ENCODE peak calls at places on chromosomes 7 and 10, in eight cellular contexts. One of them, this sample, is unnamed.
A peak's percentile ranks its signal among the peaks of the same experiment; 100 is the strongest.

GRCh38 chr7:138097064-138097741 is 20.9 kb downstream of the AKR1D1 start:
- DNase-seq in sigmoid colon: no peak
- DNase-seq in endothelial cell of umbilical vein: peak; percentile 6
- DNase-seq in epithelial cell of esophagus: peak; percentile 51
- DNase-seq in GM23248: peak; percentile 26
- DNase-seq in foreskin fibroblast: no peak
- DNase-seq in tibial artery: no peak
- DNase-seq in CD4-positive, alpha-beta memory T cell: no peak
- DNase-seq in this sample: no peak

GRCh38 chr10:95864906-95865813 is 42.6 kb upstream of the CC2D2B start:
- DNase-seq in sigmoid colon: no peak
- DNase-seq in endothelial cell of umbilical vein: peak; percentile 69
- DNase-seq in epithelial cell of esophagus: peak; percentile 67
- DNase-seq in GM23248: peak; percentile 87
- DNase-seq in foreskin fibroblast: peak; percentile 85
- DNase-seq in tibial artery: peak; percentile 31
- DNase-seq in CD4-positive, alpha-beta memory T cell: peak; percentile 41
- DNase-seq in this sample: no peak

GRCh38 chr10:60810437-60811182 is 32.3 kb downstream of the CDK1 start:
- DNase-seq in sigmoid colon: no peak
- DNase-seq in endothelial cell of umbilical vein: peak; percentile 75
- DNase-seq in epithelial cell of esophagus: peak; percentile 71
- DNase-seq in GM23248: peak; percentile 70
- DNase-seq in foreskin fibroblast: peak; percentile 29
- DNase-seq in tibial artery: no peak
- DNase-seq in CD4-positive, alpha-beta memory T cell: no peak
- DNase-seq in this sample: no peak

GRCh38 chr7:28926871-28927597 is 31.1 kb downstream of the TRIL start:
- DNase-seq in sigmoid colon: peak; percentile 85
- DNase-seq in endothelial cell of umbilical vein: peak; percentile 83
- DNase-seq in epithelial cell of esophagus: peak; percentile 82
- DNase-seq in GM23248: peak; percentile 93
- DNase-seq in foreskin fibroblast: peak; percentile 75
- DNase-seq in tibial artery: peak; percentile 78
- DNase-seq in CD4-positive, alpha-beta memory T cell: peak; percentile 61
- DNase-seq in this sample: peak; percentile 93

GRCh38 chr10:29273478-29273877 is 15.4 kb upstream of the LYZL1 start:
- DNase-seq in sigmoid colon: no peak
- DNase-seq in endothelial cell of umbilical vein: no peak
- DNase-seq in epithelial cell of esophagus: no peak
- DNase-seq in GM23248: no peak
- DNase-seq in foreskin fibroblast: no peak
- DNase-seq in tibial artery: no peak
- DNase-seq in CD4-positive, alpha-beta memory T cell: no peak
- DNase-seq in this sample: no peak

GRCh38 chr7:26863504-26864308 is 684 bp downstream of the SKAP2 start:
- DNase-seq in sigmoid colon: no peak
- DNase-seq in endothelial cell of umbilical vein: no peak
- DNase-seq in epithelial cell of esophagus: peak; percentile 47
- DNase-seq in GM23248: peak; percentile 52
- DNase-seq in foreskin fibroblast: peak; percentile 21
- DNase-seq in tibial artery: no peak
- DNase-seq in CD4-positive, alpha-beta memory T cell: peak; percentile 43
- DNase-seq in this sample: no peak

GRCh38 chr10:69901623-69902505 is 100.2 kb downstream of the COL13A1 start:
- DNase-seq in sigmoid colon: no peak
- DNase-seq in endothelial cell of umbilical vein: peak; percentile 71
- DNase-seq in epithelial cell of esophagus: peak; percentile 40
- DNase-seq in GM23248: peak; percentile 76
- DNase-seq in foreskin fibroblast: no peak
- DNase-seq in tibial artery: peak; percentile 51
- DNase-seq in CD4-positive, alpha-beta memory T cell: no peak
- DNase-seq in this sample: peak; percentile 86

GRCh38 chr7:44079221-44080021 is 2.9 kb downstream of the POLM start:
- DNase-seq in sigmoid colon: no peak
- DNase-seq in endothelial cell of umbilical vein: no peak
- DNase-seq in epithelial cell of esophagus: no peak
- DNase-seq in GM23248: no peak
- DNase-seq in foreskin fibroblast: no peak
- DNase-seq in tibial artery: no peak
- DNase-seq in CD4-positive, alpha-beta memory T cell: no peak
- DNase-seq in this sample: peak; percentile 65

GRCh38 chr7:37284805-37285211 is 163.9 kb downstream of the ELMO1 start:
- DNase-seq in sigmoid colon: peak; percentile 69
- DNase-seq in endothelial cell of umbilical vein: peak; percentile 80
- DNase-seq in epithelial cell of esophagus: peak; percentile 25
- DNase-seq in GM23248: peak; percentile 2
- DNase-seq in foreskin fibroblast: no peak
- DNase-seq in tibial artery: peak; percentile 69
- DNase-seq in CD4-positive, alpha-beta memory T cell: peak; percentile 33
- DNase-seq in this sample: peak; percentile 77

GRCh38 chr7:140453273-140453672 is 26.0 kb downstream of the MKRN1 start:
- DNase-seq in sigmoid colon: no peak
- DNase-seq in endothelial cell of umbilical vein: no peak
- DNase-seq in epithelial cell of esophagus: no peak
- DNase-seq in GM23248: no peak
- DNase-seq in foreskin fibroblast: no peak
- DNase-seq in tibial artery: no peak
- DNase-seq in CD4-positive, alpha-beta memory T cell: no peak
- DNase-seq in this sample: no peak

GRCh38 chr10:34570887-34571286 is 244.2 kb downstream of the PARD3 start:
- DNase-seq in sigmoid colon: no peak
- DNase-seq in endothelial cell of umbilical vein: no peak
- DNase-seq in epithelial cell of esophagus: no peak
- DNase-seq in GM23248: no peak
- DNase-seq in foreskin fibroblast: no peak
- DNase-seq in tibial artery: no peak
- DNase-seq in CD4-positive, alpha-beta memory T cell: no peak
- DNase-seq in this sample: no peak

GRCh38 chr7:76343931-76344321 is 14.9 kb downstream of the YWHAG start:
- DNase-seq in sigmoid colon: peak; percentile 6
- DNase-seq in endothelial cell of umbilical vein: no peak
- DNase-seq in epithelial cell of esophagus: no peak
- DNase-seq in GM23248: no peak
- DNase-seq in foreskin fibroblast: no peak
- DNase-seq in tibial artery: no peak
- DNase-seq in CD4-positive, alpha-beta memory T cell: no peak
- DNase-seq in this sample: no peak

GRCh38 chr10:4677296-4678021 is 148.5 kb upstream of the AKR1E2 start:
- DNase-seq in sigmoid colon: no peak
- DNase-seq in endothelial cell of umbilical vein: no peak
- DNase-seq in epithelial cell of esophagus: peak; percentile 96
- DNase-seq in GM23248: peak; percentile 83
- DNase-seq in foreskin fibroblast: peak; percentile 47
- DNase-seq in tibial artery: no peak
- DNase-seq in CD4-positive, alpha-beta memory T cell: no peak
- DNase-seq in this sample: no peak

GRCh38 chr7:142542938-142543337 is 206.3 kb upstream of the PRSS1 start:
- DNase-seq in sigmoid colon: no peak
- DNase-seq in endothelial cell of umbilical vein: no peak
- DNase-seq in epithelial cell of esophagus: no peak
- DNase-seq in GM23248: peak; percentile 66
- DNase-seq in foreskin fibroblast: peak; percentile 64
- DNase-seq in tibial artery: no peak
- DNase-seq in CD4-positive, alpha-beta memory T cell: no peak
- DNase-seq in this sample: no peak

GRCh38 chr10:91768123-91768522 is 30.1 kb upstream of the TNKS2 start:
- DNase-seq in sigmoid colon: no peak
- DNase-seq in endothelial cell of umbilical vein: no peak
- DNase-seq in epithelial cell of esophagus: peak; percentile 76
- DNase-seq in GM23248: peak; percentile 18
- DNase-seq in foreskin fibroblast: no peak
- DNase-seq in tibial artery: no peak
- DNase-seq in CD4-positive, alpha-beta memory T cell: no peak
- DNase-seq in this sample: no peak

GRCh38 chr10:20622522-20623270 is 274.4 kb downstream of the NEBL start:
- DNase-seq in sigmoid colon: no peak
- DNase-seq in endothelial cell of umbilical vein: no peak
- DNase-seq in epithelial cell of esophagus: peak; percentile 7
- DNase-seq in GM23248: peak; percentile 1
- DNase-seq in foreskin fibroblast: peak; percentile 12
- DNase-seq in tibial artery: no peak
- DNase-seq in CD4-positive, alpha-beta memory T cell: no peak
- DNase-seq in this sample: no peak

GRCh38 chr7:124171068-124171467 is 138.2 kb upstream of the TMEM229A start:
- DNase-seq in sigmoid colon: no peak
- DNase-seq in endothelial cell of umbilical vein: no peak
- DNase-seq in epithelial cell of esophagus: peak; percentile 59
- DNase-seq in GM23248: no peak
- DNase-seq in foreskin fibroblast: peak; percentile 14
- DNase-seq in tibial artery: no peak
- DNase-seq in CD4-positive, alpha-beta memory T cell: no peak
- DNase-seq in this sample: no peak

GRCh38 chr10:17457083-17457482 is 2.7 kb upstream of the ST8SIA6 start:
- DNase-seq in sigmoid colon: no peak
- DNase-seq in endothelial cell of umbilical vein: no peak
- DNase-seq in epithelial cell of esophagus: no peak
- DNase-seq in GM23248: no peak
- DNase-seq in foreskin fibroblast: no peak
- DNase-seq in tibial artery: no peak
- DNase-seq in CD4-positive, alpha-beta memory T cell: no peak
- DNase-seq in this sample: no peak

GRCh38 chr10:30176182-30176581 is 116.8 kb upstream of the JCAD start:
- DNase-seq in sigmoid colon: no peak
- DNase-seq in endothelial cell of umbilical vein: no peak
- DNase-seq in epithelial cell of esophagus: no peak
- DNase-seq in GM23248: peak; percentile 87
- DNase-seq in foreskin fibroblast: peak; percentile 38
- DNase-seq in tibial artery: no peak
- DNase-seq in CD4-positive, alpha-beta memory T cell: no peak
- DNase-seq in this sample: no peak

GRCh38 chr7:159145544-159145891 is 851 bp upstream of the VIPR2 start:
- DNase-seq in sigmoid colon: no peak
- DNase-seq in endothelial cell of umbilical vein: no peak
- DNase-seq in epithelial cell of esophagus: no peak
- DNase-seq in GM23248: peak; percentile 2
- DNase-seq in foreskin fibroblast: no peak
- DNase-seq in tibial artery: no peak
- DNase-seq in CD4-positive, alpha-beta memory T cell: no peak
- DNase-seq in this sample: no peak

GRCh38 chr10:3829193-3830050 is 44.4 kb upstream of the KLF6 start:
- DNase-seq in sigmoid colon: no peak
- DNase-seq in endothelial cell of umbilical vein: no peak
- DNase-seq in epithelial cell of esophagus: no peak
- DNase-seq in GM23248: no peak
- DNase-seq in foreskin fibroblast: no peak
- DNase-seq in tibial artery: no peak
- DNase-seq in CD4-positive, alpha-beta memory T cell: no peak
- DNase-seq in this sample: no peak

GRCh38 chr10:122981066-122981464 is 864 bp downstream of the PSTK start:
- DNase-seq in sigmoid colon: no peak
- DNase-seq in endothelial cell of umbilical vein: peak; percentile 39
- DNase-seq in epithelial cell of esophagus: peak; percentile 37
- DNase-seq in GM23248: peak; percentile 79
- DNase-seq in foreskin fibroblast: peak; percentile 32
- DNase-seq in tibial artery: no peak
- DNase-seq in CD4-positive, alpha-beta memory T cell: peak; percentile 4
- DNase-seq in this sample: no peak

GRCh38 chr10:129715805-129716785 is 248.0 kb downstream of the EBF3 start:
- DNase-seq in sigmoid colon: peak; percentile 26
- DNase-seq in endothelial cell of umbilical vein: no peak
- DNase-seq in epithelial cell of esophagus: peak; percentile 1
- DNase-seq in GM23248: no peak
- DNase-seq in foreskin fibroblast: no peak
- DNase-seq in tibial artery: no peak
- DNase-seq in CD4-positive, alpha-beta memory T cell: no peak
- DNase-seq in this sample: no peak

GRCh38 chr7:47601881-47602249 is 20.0 kb upstream of the TNS3 start:
- DNase-seq in sigmoid colon: no peak
- DNase-seq in endothelial cell of umbilical vein: no peak
- DNase-seq in epithelial cell of esophagus: no peak
- DNase-seq in GM23248: no peak
- DNase-seq in foreskin fibroblast: no peak
- DNase-seq in tibial artery: no peak
- DNase-seq in CD4-positive, alpha-beta memory T cell: no peak
- DNase-seq in this sample: no peak

GRCh38 chr7:47597379-47597778 is 15.5 kb upstream of the TNS3 start:
- DNase-seq in sigmoid colon: no peak
- DNase-seq in endothelial cell of umbilical vein: no peak
- DNase-seq in epithelial cell of esophagus: no peak
- DNase-seq in GM23248: no peak
- DNase-seq in foreskin fibroblast: no peak
- DNase-seq in tibial artery: no peak
- DNase-seq in CD4-positive, alpha-beta memory T cell: no peak
- DNase-seq in this sample: no peak

GRCh38 chr7:47601119-47601880 is 19.4 kb upstream of the TNS3 start:
- DNase-seq in sigmoid colon: no peak
- DNase-seq in endothelial cell of umbilical vein: peak; percentile 71
- DNase-seq in epithelial cell of esophagus: peak; percentile 98
- DNase-seq in GM23248: peak; percentile 92
- DNase-seq in foreskin fibroblast: peak; percentile 92
- DNase-seq in tibial artery: no peak
- DNase-seq in CD4-positive, alpha-beta memory T cell: no peak
- DNase-seq in this sample: no peak

GRCh38 chr7:47602272-47603004 is 20.5 kb upstream of the TNS3 start:
- DNase-seq in sigmoid colon: no peak
- DNase-seq in endothelial cell of umbilical vein: no peak
- DNase-seq in epithelial cell of esophagus: peak; percentile 71
- DNase-seq in GM23248: no peak
- DNase-seq in foreskin fibroblast: no peak
- DNase-seq in tibial artery: no peak
- DNase-seq in CD4-positive, alpha-beta memory T cell: no peak
- DNase-seq in this sample: no peak

GRCh38 chr7:47600199-47601118 is 18.5 kb upstream of the TNS3 start:
- DNase-seq in sigmoid colon: no peak
- DNase-seq in endothelial cell of umbilical vein: peak; percentile 55
- DNase-seq in epithelial cell of esophagus: peak; percentile 82
- DNase-seq in GM23248: peak; percentile 90
- DNase-seq in foreskin fibroblast: peak; percentile 80
- DNase-seq in tibial artery: no peak
- DNase-seq in CD4-positive, alpha-beta memory T cell: no peak
- DNase-seq in this sample: no peak
- H3K4me3 ChIP-seq in sigmoid colon: no peak overlapping the region
- H3K4me3 ChIP-seq in endothelial cell of umbilical vein: no peak overlapping the region
- H3K4me3 ChIP-seq in epithelial cell of esophagus: no peak overlapping the region
- H3K4me3 ChIP-seq in GM23248: peak overlapping the region; percentile 61
- H3K4me3 ChIP-seq in foreskin fibroblast: no peak overlapping the region
- H3K4me3 ChIP-seq in tibial artery: no peak overlapping the region
- H3K4me3 ChIP-seq in CD4-positive, alpha-beta memory T cell: no peak overlapping the region
- H3K4me3 ChIP-seq in this sample: no peak overlapping the region

GRCh38 chr10:99984201-99984600 is 25.5 kb downstream of the DNMBP start:
- DNase-seq in sigmoid colon: no peak
- DNase-seq in endothelial cell of umbilical vein: peak; percentile 55
- DNase-seq in epithelial cell of esophagus: peak; percentile 89
- DNase-seq in GM23248: peak; percentile 60
- DNase-seq in foreskin fibroblast: no peak
- DNase-seq in tibial artery: no peak
- DNase-seq in CD4-positive, alpha-beta memory T cell: no peak
- DNase-seq in this sample: no peak
- H3K4me3 ChIP-seq in sigmoid colon: no peak overlapping the region
- H3K4me3 ChIP-seq in endothelial cell of umbilical vein: peak overlapping the region; percentile 6
- H3K4me3 ChIP-seq in epithelial cell of esophagus: no peak overlapping the region
- H3K4me3 ChIP-seq in GM23248: peak overlapping the region; percentile 56
- H3K4me3 ChIP-seq in foreskin fibroblast: peak overlapping the region; percentile 25
- H3K4me3 ChIP-seq in tibial artery: no peak overlapping the region
- H3K4me3 ChIP-seq in CD4-positive, alpha-beta memory T cell: no peak overlapping the region
- H3K4me3 ChIP-seq in this sample: no peak overlapping the region

GRCh38 chr10:102226542-102226870 is 407 bp downstream of the ELOVL3 start:
- DNase-seq in sigmoid colon: no peak
- DNase-seq in endothelial cell of umbilical vein: no peak
- DNase-seq in epithelial cell of esophagus: no peak
- DNase-seq in GM23248: no peak
- DNase-seq in foreskin fibroblast: no peak
- DNase-seq in tibial artery: no peak
- DNase-seq in CD4-positive, alpha-beta memory T cell: no peak
- DNase-seq in this sample: no peak
- H3K4me3 ChIP-seq in sigmoid colon: no peak overlapping the region
- H3K4me3 ChIP-seq in endothelial cell of umbilical vein: no peak overlapping the region
- H3K4me3 ChIP-seq in epithelial cell of esophagus: peak overlapping the region; percentile 16
- H3K4me3 ChIP-seq in GM23248: peak overlapping the region; percentile 60
- H3K4me3 ChIP-seq in foreskin fibroblast: peak overlapping the region; percentile 39
- H3K4me3 ChIP-seq in tibial artery: peak overlapping the region; percentile 36
- H3K4me3 ChIP-seq in CD4-positive, alpha-beta memory T cell: no peak overlapping the region
- H3K4me3 ChIP-seq in this sample: peak overlapping the region; percentile 31

GRCh38 chr7:100156331-100157068 is 2.0 kb downstream of the TRAPPC14 start:
- DNase-seq in sigmoid colon: no peak
- DNase-seq in endothelial cell of umbilical vein: no peak
- DNase-seq in epithelial cell of esophagus: no peak
- DNase-seq in GM23248: no peak
- DNase-seq in foreskin fibroblast: no peak
- DNase-seq in tibial artery: no peak
- DNase-seq in CD4-positive, alpha-beta memory T cell: no peak
- DNase-seq in this sample: no peak
- H3K4me3 ChIP-seq in sigmoid colon: no peak overlapping the region
- H3K4me3 ChIP-seq in endothelial cell of umbilical vein: no peak overlapping the region
- H3K4me3 ChIP-seq in epithelial cell of esophagus: no peak overlapping the region
- H3K4me3 ChIP-seq in GM23248: no peak overlapping the region
- H3K4me3 ChIP-seq in foreskin fibroblast: no peak overlapping the region
- H3K4me3 ChIP-seq in tibial artery: no peak overlapping the region
- H3K4me3 ChIP-seq in CD4-positive, alpha-beta memory T cell: no peak overlapping the region
- H3K4me3 ChIP-seq in this sample: no peak overlapping the region